ENCODE peak calls at places on chromosomes 13 and 19, in five cellular contexts. L, G, M, Q and J are unnamed samples. For H3K36me3, the result is how much of the 10 kb centered on the place peaks cover.

GRCh38 chr13:75836441-75836840 is 200.3 kb downstream of the LMO7 start:
- DNase-seq in L (no peak), G (peak), M (no peak), Q (no peak), J (no peak)

GRCh38 chr19:801030-801860 is 4.0 kb downstream of the PTBP1 start:
- DNase-seq in L (no peak), G (peak), M (peak), Q (peak), J (no peak)

GRCh38 chr13:68439821-68440220 is 1209.7 kb upstream of the PCDH9 start:
- DNase-seq in L (no peak), G (peak), M (peak), Q (no peak), J (no peak)

GRCh38 chr19:37565370-37565669 is 29.3 kb downstream of the ZNF571 start:
- DNase-seq in L (no peak), G (no peak), M (no peak), Q (no peak), J (no peak)

GRCh38 chr19:2274937-2275535 is 6.9 kb downstream of the PEAK3 start:
- DNase-seq in L (peak), G (peak), M (peak), Q (peak), J (peak)

GRCh38 chr19:35120898-35121297 is 5.3 kb downstream of the FXYD3 start:
- DNase-seq in L (no peak), G (peak), M (peak), Q (no peak), J (no peak)

GRCh38 chr19:51354742-51355148 is 11.4 kb downstream of the ETFB start:
- DNase-seq in L (peak), G (no peak), M (no peak), Q (peak), J (no peak)

GRCh38 chr13:51240888-51241475 is 18.8 kb downstream of the FAM124A start:
- DNase-seq in L (no peak), G (no peak), M (no peak), Q (no peak), J (no peak)

GRCh38 chr19:23481043-23481442 is 85.8 kb upstream of the ZNF91 start:
- DNase-seq in L (no peak), G (peak), M (no peak), Q (no peak), J (no peak)

GRCh38 chr19:5130371-5131030 is 161.6 kb downstream of the KDM4B start:
- DNase-seq in L (no peak), G (no peak), M (no peak), Q (no peak), J (no peak)

GRCh38 chr19:46744005-46744691 is 1.7 kb upstream of the FKRP start:
- DNase-seq in L (no peak), G (no peak), M (peak), Q (no peak), J (no peak)

GRCh38 chr13:61664821-61665705 is 249.4 kb upstream of the PCDH20 start:
- DNase-seq in L (no peak), G (peak), M (no peak), Q (no peak), J (no peak)

GRCh38 chr19:18972301-18972831 is 31.3 kb upstream of the HOMER3 start:
- DNase-seq in L (no peak), G (no peak), M (peak), Q (no peak), J (no peak)

GRCh38 chr19:33879818-33880575 is 83.3 kb downstream of the KCTD15 start:
- DNase-seq in L (no peak), G (no peak), M (no peak), Q (peak), J (no peak)

GRCh38 chr19:42323852-42324654 is 1.4 kb upstream of the MEGF8 start:
- DNase-seq in L (peak), G (no peak), M (peak), Q (peak), J (no peak)

GRCh38 chr19:34677386-34678084 is at the start of gene ZNF302:
- DNase-seq in L (peak), G (peak), M (peak), Q (peak), J (peak)

GRCh38 chr19:54439174-54439851 is 9.7 kb upstream of the LENG8 start:
- DNase-seq in L (peak), G (peak), M (peak), Q (peak), J (no peak)

GRCh38 chr19:54164369-54165068 is 5.0 kb upstream of the LENG1 start:
- DNase-seq in L (peak), G (peak), M (peak), Q (no peak), J (no peak)

GRCh38 chr13:85528578-85529215 is 270.5 kb downstream of the SLITRK6 start:
- DNase-seq in L (no peak), G (peak), M (peak), Q (no peak), J (no peak)

GRCh38 chr13:37959284-37959683 is 89.7 kb upstream of the TRPC4 start:
- DNase-seq in L (no peak), G (no peak), M (no peak), Q (no peak), J (no peak)
- TF ChIP-seq EZH2phosphoT487 in L (no peak), G (no peak), M (no peak), Q (no peak), J (no peak)

GRCh38 chr19:11291991-11292390 is 4.0 kb upstream of the TSPAN16 start:
- DNase-seq in L (no peak), G (no peak), M (no peak), Q (no peak), J (no peak)

GRCh38 chr19:11295180-11295579 is 780 bp upstream of the TSPAN16 start:
- DNase-seq in L (no peak), G (no peak), M (no peak), Q (no peak), J (no peak)

GRCh38 chr19:11291415-11291814 is 4.5 kb upstream of the TSPAN16 start:
- DNase-seq in L (no peak), G (no peak), M (no peak), Q (no peak), J (no peak)

GRCh38 chr19:11295665-11296245 is at the start of gene TSPAN16:
- DNase-seq in L (peak), G (no peak), M (no peak), Q (peak), J (no peak)

GRCh38 chr19:11293468-11294389 is 2.2 kb upstream of the TSPAN16 start:
- DNase-seq in L (peak), G (peak), M (peak), Q (peak), J (peak)
- H3K9ac ChIP-seq in L (no peak), G (peak), M (peak), Q (no peak), J (no peak)

DNA sequence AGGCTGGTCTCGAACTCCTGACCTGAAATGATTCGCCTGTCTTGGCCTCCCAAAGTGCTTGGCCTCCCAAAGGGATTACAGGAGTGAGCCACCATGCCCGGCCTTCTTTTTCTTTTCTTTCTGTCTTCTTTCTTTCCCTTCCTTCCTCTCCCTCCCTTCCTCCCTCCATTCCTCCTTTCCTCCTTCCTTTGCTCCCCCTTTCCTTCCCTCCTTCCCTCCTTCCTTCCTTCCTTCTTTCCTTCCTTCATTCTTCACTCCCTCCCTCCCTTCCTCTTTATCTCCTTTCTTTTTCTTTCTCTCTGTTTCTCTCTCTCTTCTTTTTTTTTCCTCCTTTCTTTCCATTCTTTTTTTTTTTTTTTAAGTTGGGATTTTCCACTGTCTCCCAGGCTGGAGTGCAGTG is 12.1 kb downstream of the C3 start:
- DNase-seq in L (no peak), G (no peak), M (no peak), Q (no peak), J (no peak)
- H3K36me3 ChIP-seq in L (under half), G (under half), M (under half), Q (under half), J (under half)

DNA sequence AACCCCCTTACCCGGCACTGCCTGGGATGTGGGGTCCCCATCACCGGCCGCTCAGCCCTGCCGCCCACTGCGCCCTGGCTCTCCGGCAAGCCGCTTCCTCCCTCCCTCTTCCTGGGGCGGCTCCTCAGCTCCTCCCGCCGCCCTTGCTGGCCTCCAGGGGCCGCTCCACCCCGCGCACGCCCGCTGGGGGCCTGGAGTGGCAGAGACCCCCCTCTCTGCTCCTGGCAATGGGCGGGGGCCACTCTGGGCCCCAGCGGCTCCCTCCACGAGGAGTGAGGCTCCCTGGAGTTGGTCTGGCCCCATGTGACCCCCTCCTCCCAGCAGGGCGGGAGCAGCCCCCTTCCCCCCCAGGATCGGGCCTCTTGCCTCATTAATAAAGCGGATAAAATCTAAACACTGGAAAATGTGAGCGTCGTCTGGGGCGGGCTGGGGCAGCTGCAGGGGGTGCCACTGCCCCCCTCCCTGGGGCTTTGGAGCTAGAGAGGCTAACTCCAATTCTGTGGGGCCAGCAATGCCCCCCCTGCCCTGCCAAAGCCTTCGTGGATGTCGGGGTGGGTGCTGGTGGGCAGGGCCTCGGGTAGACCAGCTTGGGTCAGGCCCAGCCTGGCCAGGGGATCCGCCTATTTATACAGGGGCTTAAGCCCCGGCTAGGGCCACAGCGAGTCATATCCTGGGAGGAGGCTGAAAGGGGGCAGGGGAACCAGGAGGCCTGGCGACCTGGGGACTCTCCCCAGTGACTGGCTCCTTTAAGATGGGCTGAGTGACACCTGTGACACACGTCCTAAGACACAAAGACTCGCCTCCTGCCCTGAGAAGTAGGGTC is at the start of gene PTGER1:
- DNase-seq in L (peak), G (peak), M (peak), Q (peak), J (no peak)
- TF ChIP-seq EZH2phosphoT487 in L (no peak), G (no peak), M (no peak), Q (no peak), J (no peak)

GRCh38 chr19:13350761-13351160 is 155.5 kb downstream of the CACNA1A start:
- DNase-seq in L (no peak), G (no peak), M (no peak), Q (no peak), J (no peak)
- H3K9ac ChIP-seq in L (no peak), G (no peak), M (no peak), Q (no peak), J (no peak)

GRCh38 chr13:32252812-32253440 is 62.2 kb downstream of the ZAR1L start:
- DNase-seq in L (no peak), G (no peak), M (no peak), Q (no peak), J (no peak)

GRCh38 chr13:32255744-32256120 is 59.4 kb downstream of the ZAR1L start:
- DNase-seq in L (no peak), G (peak), M (no peak), Q (no peak), J (no peak)

GRCh38 chr13:32254916-32255743 is 60.0 kb downstream of the ZAR1L start:
- DNase-seq in L (no peak), G (peak), M (no peak), Q (no peak), J (no peak)

GRCh38 chr13:32253911-32254399 is 61.2 kb downstream of the ZAR1L start:
- DNase-seq in L (no peak), G (no peak), M (no peak), Q (no peak), J (no peak)

DNA sequence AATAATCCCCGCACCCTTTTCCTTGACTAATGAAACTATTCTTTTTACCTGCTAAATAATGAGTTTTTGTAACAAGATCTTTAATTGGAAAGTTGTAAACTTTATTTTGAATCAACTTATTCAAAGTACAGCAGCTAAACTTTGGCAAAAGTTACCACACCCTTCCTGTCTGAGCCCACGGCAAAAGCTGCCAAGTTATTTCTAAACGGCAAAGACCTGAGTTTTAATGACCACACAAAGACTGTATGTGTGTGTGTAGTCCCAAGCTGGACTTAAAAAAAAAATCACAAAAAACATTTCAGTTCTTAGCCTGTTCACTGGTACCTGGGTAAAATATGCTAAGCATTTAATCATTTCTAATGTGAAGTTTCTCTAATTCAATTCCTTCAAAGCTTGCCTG is 60.7 kb downstream of the ZAR1L start:
- DNase-seq in L (no peak), G (no peak), M (peak), Q (no peak), J (no peak)
- H3K36me3 ChIP-seq in L (under half), G (under half), M (under half), Q (under half), J (under half)

GRCh38 chr13:109762791-109763190 is 23.6 kb downstream of the IRS2 start:
- DNase-seq in L (no peak), G (no peak), M (no peak), Q (no peak), J (no peak)

GRCh38 chr13:109767023-109767422 is 19.4 kb downstream of the IRS2 start:
- DNase-seq in L (no peak), G (no peak), M (no peak), Q (no peak), J (no peak)

GRCh38 chr13:109764474-109765292 is 21.7 kb downstream of the IRS2 start:
- DNase-seq in L (peak), G (no peak), M (peak), Q (peak), J (no peak)

GRCh38 chr13:109761695-109762094 is 24.7 kb downstream of the IRS2 start:
- DNase-seq in L (no peak), G (no peak), M (no peak), Q (no peak), J (no peak)

DNA sequence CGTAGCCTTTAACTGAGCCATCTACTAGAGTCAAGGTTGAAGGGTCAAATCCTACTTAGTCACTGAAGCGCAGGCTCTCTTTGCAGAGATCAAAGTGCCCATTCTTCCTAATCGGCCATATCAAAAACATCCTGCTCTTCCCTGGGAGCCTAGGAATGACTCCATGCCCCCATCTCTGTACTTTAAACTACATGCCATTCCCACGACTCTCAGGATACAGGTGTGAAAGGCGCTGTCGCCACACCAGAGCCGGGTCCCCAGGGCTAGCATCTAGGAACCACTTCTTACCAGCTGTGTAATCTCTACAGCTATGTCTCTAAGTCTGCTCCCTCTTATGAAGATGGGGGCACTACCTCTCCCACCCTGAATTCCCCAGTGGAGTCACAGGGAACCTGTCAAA is 22.3 kb downstream of the IRS2 start:
- DNase-seq in L (no peak), G (no peak), M (no peak), Q (no peak), J (no peak)
- TF ChIP-seq EZH2phosphoT487 in L (no peak), G (no peak), M (no peak), Q (no peak), J (no peak)

DNA sequence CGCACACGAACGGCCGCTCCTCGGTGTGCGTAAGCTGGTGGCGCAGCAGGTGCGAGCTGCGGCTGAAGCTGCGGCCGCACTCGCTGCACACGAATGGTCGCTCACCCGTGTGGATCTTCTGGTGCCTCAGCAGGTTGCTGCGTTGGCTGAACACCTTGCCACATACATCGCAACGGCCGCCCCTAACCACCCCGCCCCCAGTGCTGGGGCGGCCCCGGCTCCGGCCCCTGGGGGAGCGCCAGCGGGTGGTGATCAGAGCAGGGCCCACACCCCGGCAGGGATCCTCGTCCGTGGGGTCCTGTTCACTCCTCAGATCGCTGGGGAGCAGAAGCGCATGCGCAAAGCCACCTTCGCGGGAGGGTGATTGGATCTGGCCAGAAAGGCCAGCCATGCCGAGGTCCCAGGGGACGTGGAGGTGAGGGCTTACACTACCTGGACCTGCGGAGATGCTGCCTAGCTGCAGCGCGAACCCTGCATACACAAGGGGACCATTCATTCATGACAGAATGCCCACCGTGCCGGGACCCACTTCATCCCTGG is 4.7 kb upstream of the UBE2M start:
- DNase-seq in L (no peak), G (no peak), M (peak), Q (peak), J (no peak)
- H3K9ac ChIP-seq in L (no peak), G (no peak), M (peak), Q (no peak), J (no peak)

GRCh38 chr19:4035582-4035981 is 28.0 kb downstream of the PIAS4 start:
- DNase-seq in L (no peak), G (no peak), M (no peak), Q (no peak), J (no peak)

GRCh38 chr19:4038661-4039096 is 28.0 kb downstream of the ZBTB7A start:
- DNase-seq in L (no peak), G (no peak), M (no peak), Q (no peak), J (no peak)

GRCh38 chr19:4038057-4038456 is 28.6 kb downstream of the ZBTB7A start:
- DNase-seq in L (no peak), G (no peak), M (no peak), Q (no peak), J (no peak)

GRCh38 chr19:4036576-4037300 is 29.2 kb downstream of the PIAS4 start:
- DNase-seq in L (no peak), G (no peak), M (no peak), Q (no peak), J (no peak)

GRCh38 chr19:4037301-4037949 is 29.3 kb downstream of the ZBTB7A start:
- DNase-seq in L (no peak), G (no peak), M (no peak), Q (no peak), J (no peak)
- H3K36me3 ChIP-seq in L (under half), G (under half), M (under half), Q (under half), J (under half)